ENCODE peak calls at places on chromosomes 6 and 20, in five cellular contexts. Q, G, R, J and X are unnamed samples.

GRCh38 chr6:2942916-2943563 is 28.3 kb downstream of the SERPINB6 start:
- DNase-seq in Q (no peak), R (no peak), J (no peak), G (no peak), X (no peak)

GRCh38 chr6:90216081-90216977 is 80.3 kb downstream of the BACH2 start:
- DNase-seq in J (no peak), Q (peak), R (peak), G (peak), X (peak)

GRCh38 chr6:42898891-42899361 is 16.9 kb upstream of the PTCRA start:
- DNase-seq in J (peak), G (peak), R (peak), Q (peak), X (peak)

GRCh38 chr6:41427642-41428401 is 92.4 kb downstream of the NCR2 start:
- DNase-seq in G (no peak), R (peak), Q (no peak), J (no peak), X (no peak)

GRCh38 chr6:157706883-157707282 is 116.2 kb upstream of the SNX9 start:
- DNase-seq in R (no peak), Q (peak), G (no peak), J (no peak), X (no peak)

GRCh38 chr6:56292505-56293181 is 45.3 kb upstream of the COL21A1 start:
- DNase-seq in G (peak), J (peak), R (peak), Q (peak), X (peak)

GRCh38 chr6:146361367-146361924 is 182.2 kb upstream of the RAB32 start:
- DNase-seq in G (no peak), Q (no peak), R (no peak), J (no peak), X (no peak)

GRCh38 chr6:3610206-3610605 is 141.3 kb downstream of the PXDC1 start:
- DNase-seq in Q (peak), G (no peak), J (no peak), R (no peak), X (peak)

GRCh38 chr6:19465760-19466159 is 371.4 kb upstream of the ID4 start:
- DNase-seq in G (no peak), R (no peak), J (no peak), Q (peak), X (peak)

GRCh38 chr6:52975580-52975979 is 19.5 kb downstream of the GSTA4 start:
- DNase-seq in G (no peak), Q (no peak), J (no peak), R (no peak), X (peak)

GRCh38 chr20:45097485-45098095 is 3.3 kb downstream of the KCNS1 start:
- DNase-seq in Q (no peak), G (no peak), J (no peak), R (peak), X (no peak)

GRCh38 chr6:24743265-24743943 is 24.4 kb upstream of the C6orf62 start:
- DNase-seq in G (no peak), Q (peak), J (peak), R (no peak), X (peak)

GRCh38 chr20:36852187-36852586 is 23.8 kb upstream of the TLDC2 start:
- DNase-seq in G (no peak), Q (no peak), J (no peak), R (no peak), X (no peak)

GRCh38 chr6:110944681-110945151 is 13.8 kb upstream of the GTF3C6 start:
- DNase-seq in J (peak), G (no peak), R (no peak), Q (peak), X (peak)

GRCh38 chr6:52724406-52725121 is 38.7 kb downstream of the GSTA2 start:
- DNase-seq in J (peak), G (peak), Q (peak), R (peak), X (peak)

GRCh38 chr6:44049163-44049988 is 77.9 kb downstream of the MRPL14 start:
- DNase-seq in Q (peak), R (no peak), J (no peak), G (no peak), X (peak)

GRCh38 chr6:134060491-134061106 is 8.2 kb upstream of the SLC2A12 start:
- DNase-seq in Q (peak), R (peak), G (no peak), J (peak), X (peak)

GRCh38 chr6:125314019-125314581 is 12.3 kb upstream of the HDDC2 start:
- DNase-seq in R (peak), J (peak), G (peak), Q (peak), X (peak)

GRCh38 chr20:62417981-62418708 is 9.2 kb downstream of the RBBP8NL start:
- DNase-seq in Q (no peak), G (no peak), R (no peak), J (no peak), X (no peak)

GRCh38 chr20:20414640-20415274 is 46.9 kb downstream of the INSM1 start:
- DNase-seq in J (no peak), G (no peak), Q (no peak), R (no peak), X (no peak)

GRCh38 chr6:88808381-88808780 is 155.0 kb downstream of the RNGTT start:
- DNase-seq in G (no peak), J (no peak), Q (no peak), R (no peak), X (no peak)

GRCh38 chr6:170262481-170263088 is 28.3 kb downstream of the DLL1 start:
- DNase-seq in G (no peak), Q (no peak), J (no peak), R (no peak), X (no peak)

GRCh38 chr20:62618622-62619529 is 23.4 kb upstream of the SLCO4A1 start:
- DNase-seq in J (no peak), G (no peak), R (no peak), Q (no peak), X (no peak)

GRCh38 chr6:3457710-3458605 is 1.1 kb upstream of the SLC22A23 start:
- DNase-seq in G (no peak), R (peak), Q (peak), J (no peak), X (no peak)

GRCh38 chr6:44225579-44226325 is 2.4 kb downstream of the SLC29A1 start:
- DNase-seq in R (no peak), G (no peak), J (no peak), Q (no peak), X (no peak)

GRCh38 chr6:16276991-16277981 is 38.9 kb downstream of the GMPR start:
- DNase-seq in J (peak), G (peak), Q (peak), R (peak), X (peak)

GRCh38 chr6:119742188-119742803 is 392.7 kb upstream of the MAN1A1 start:
- DNase-seq in G (peak), Q (peak), J (peak), R (peak), X (peak)

GRCh38 chr6:31172973-31173384 is 2.5 kb upstream of the POU5F1 start:
- DNase-seq in G (no peak), J (no peak), R (peak), Q (no peak), X (no peak)
- H4K91ac ChIP-seq in G (no peak), J (no peak), R (peak), Q (no peak), X (no peak)

DNA sequence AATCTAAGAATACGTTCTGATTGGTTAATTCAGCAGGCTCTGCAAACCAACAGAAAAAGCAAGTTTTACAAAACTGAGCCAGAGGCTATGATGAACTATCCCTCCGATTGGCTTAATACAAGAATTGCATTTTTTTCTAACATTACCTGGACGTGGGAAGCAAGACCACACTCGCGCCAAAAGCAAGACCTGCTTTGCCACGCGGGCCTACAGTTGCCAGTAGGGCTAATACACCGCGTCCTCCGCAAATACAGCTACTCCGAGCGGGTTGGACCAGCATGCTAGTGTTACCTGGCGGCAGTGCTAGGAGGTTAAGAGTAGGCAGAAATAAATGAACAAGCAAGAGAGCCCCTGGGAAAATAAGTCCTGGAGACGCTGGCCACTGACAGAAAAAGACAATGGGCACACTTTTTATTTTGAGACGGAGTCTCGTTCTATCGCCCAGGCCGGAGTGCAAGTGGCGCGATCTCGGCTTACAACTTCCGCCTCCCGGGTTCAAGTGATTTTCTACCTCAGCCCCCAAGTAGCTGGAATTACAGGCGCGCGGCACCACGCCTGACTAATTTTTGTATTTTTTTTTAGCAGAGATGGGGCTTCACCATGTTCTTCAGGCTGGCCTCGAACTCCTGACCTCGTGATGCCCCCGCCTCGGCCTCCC is 131.9 kb upstream of the BTN3A2 start:
- DNase-seq in G (no peak), Q (no peak), J (peak), R (peak), X (peak)
- H4K91ac ChIP-seq in G (no peak), Q (no peak), J (peak), R (no peak), X (peak)

GRCh38 chr6:167445568-167445967 is 120.7 kb downstream of the TTLL2 start:
- DNase-seq in R (no peak), Q (no peak), G (no peak), J (no peak), X (no peak)
- H4K91ac ChIP-seq in R (no peak), Q (peak), G (peak), J (no peak), X (no peak)

GRCh38 chr6:33392168-33392947 is 735 bp downstream of the KIFC1 start:
- DNase-seq in G (no peak), Q (peak), R (no peak), J (no peak), X (peak)
- H4K91ac ChIP-seq in G (peak), Q (peak), R (no peak), J (peak), X (peak)

GRCh38 chr20:58611236-58612020 is 39.7 kb upstream of the STX16 start:
- DNase-seq in R (no peak), G (no peak), J (peak), Q (no peak), X (no peak)
- H4K91ac ChIP-seq in R (no peak), G (peak), J (peak), Q (no peak), X (no peak)